ENCODE peak calls at places on chromosomes 2 and 18, in eight cellular contexts. Y, F, N, M, C, U, O and R are unnamed samples.

GRCh38 chr2:17388790-17389189 is 129.4 kb downstream of the RAD51AP2 start:
- DNase-seq in M (no peak), C (peak), F (no peak), O (no peak), U (no peak), Y (no peak), N (no peak), R (no peak)

GRCh38 chr2:176132397-176133086 is 3.0 kb downstream of the HOXD8 start:
- DNase-seq in M (no peak), O (no peak), N (no peak), Y (no peak), F (peak), C (peak), U (no peak), R (no peak)

GRCh38 chr2:215635788-215636139 is 199.9 kb upstream of the FN1 start:
- DNase-seq in F (no peak), C (peak), U (no peak), N (no peak), Y (peak), O (no peak), M (peak), R (no peak)

GRCh38 chr2:4174796-4175195 is 471.4 kb downstream of the DCDC2C start:
- DNase-seq in M (no peak), C (peak), Y (no peak), N (no peak), F (no peak), O (no peak), U (no peak), R (no peak)

GRCh38 chr2:61632276-61633169 is 94.4 kb upstream of the XPO1 start:
- DNase-seq in F (peak), M (no peak), N (no peak), Y (peak), C (no peak), O (no peak), U (no peak), R (no peak)

GRCh38 chr2:58432491-58433166 is 191.5 kb upstream of the FANCL start:
- DNase-seq in M (peak), N (peak), U (no peak), O (no peak), F (peak), C (no peak), Y (no peak), R (no peak)

GRCh38 chr2:20584637-20585321 is 66.1 kb downstream of the HS1BP3 start:
- DNase-seq in U (peak), M (peak), F (peak), C (peak), N (peak), O (no peak), Y (peak), R (peak)

GRCh38 chr18:39209173-39209572 is 1643.6 kb upstream of the CELF4 start:
- DNase-seq in C (no peak), F (no peak), M (no peak), O (no peak), N (no peak), Y (no peak), U (no peak), R (no peak)

GRCh38 chr2:162244559-162245031 is 1.4 kb upstream of the FAP start:
- DNase-seq in M (no peak), N (peak), U (peak), Y (peak), F (no peak), O (no peak), C (peak), R (no peak)

GRCh38 chr2:232927793-232928563 is 57.9 kb downstream of the SNORC start:
- DNase-seq in M (no peak), N (peak), F (no peak), O (no peak), C (no peak), Y (no peak), U (no peak), R (no peak)

GRCh38 chr2:69753659-69754350 is 11.9 kb downstream of the ANXA4 start:
- DNase-seq in N (no peak), M (no peak), Y (no peak), U (no peak), F (no peak), C (no peak), O (no peak), R (no peak)

GRCh38 chr2:120710256-120710655 is 25.4 kb upstream of the GLI2 start:
- DNase-seq in M (no peak), U (no peak), C (peak), O (no peak), Y (no peak), N (no peak), F (peak), R (no peak)

GRCh38 chr18:34493566-34494358 is 216.3 kb upstream of the DTNA start:
- DNase-seq in Y (peak), C (no peak), M (peak), N (peak), U (no peak), F (peak), O (peak), R (no peak)

GRCh38 chr2:237160271-237160934 is 74.7 kb downstream of the COPS8 start:
- DNase-seq in O (no peak), N (no peak), C (no peak), Y (no peak), M (no peak), F (no peak), U (no peak), R (no peak)

GRCh38 chr2:238281826-238282480 is 6.5 kb downstream of the PER2 start:
- DNase-seq in C (no peak), Y (no peak), M (no peak), O (no peak), U (no peak), N (no peak), F (no peak), R (no peak)

GRCh38 chr18:1760901-1761300 is 810.4 kb downstream of the METTL4 start:
- DNase-seq in O (no peak), C (no peak), Y (no peak), M (no peak), N (no peak), F (no peak), U (no peak), R (no peak)

GRCh38 chr2:9844581-9844980 is 1.3 kb downstream of the TAF1B start:
- DNase-seq in F (no peak), O (no peak), N (no peak), Y (peak), M (no peak), C (peak), U (no peak), R (no peak)

GRCh38 chr18:5415665-5416064 is 120.1 kb upstream of the ZBTB14 start:
- DNase-seq in F (no peak), Y (no peak), N (no peak), C (no peak), M (no peak), U (no peak), O (no peak), R (no peak)

GRCh38 chr18:61546598-61546997 is 213.4 kb downstream of the CDH20 start:
- DNase-seq in O (no peak), C (peak), F (no peak), U (peak), M (no peak), Y (peak), N (peak), R (no peak)

GRCh38 chr2:108923019-108923700 is 65.9 kb downstream of the EDAR start:
- DNase-seq in M (no peak), F (peak), O (no peak), N (no peak), U (peak), C (no peak), Y (no peak), R (peak)

GRCh38 chr2:161172901-161173540 is 12.8 kb downstream of the TANK start:
- DNase-seq in Y (no peak), N (no peak), U (no peak), O (no peak), C (no peak), F (no peak), M (no peak), R (no peak)

GRCh38 chr18:74825460-74825859 is 227.8 kb downstream of the ZNF407 start:
- DNase-seq in M (no peak), O (no peak), C (no peak), U (no peak), N (no peak), Y (no peak), F (no peak), R (no peak)

GRCh38 chr18:48136544-48137353 is 206.3 kb upstream of the SMAD2 start:
- DNase-seq in N (peak), C (no peak), M (no peak), Y (no peak), O (no peak), U (no peak), F (peak), R (peak)

GRCh38 chr18:21742323-21742687 is 1.7 kb downstream of the MIB1 start:
- DNase-seq in Y (peak), U (no peak), N (peak), C (peak), M (peak), O (no peak), F (no peak), R (no peak)

GRCh38 chr2:196821195-196821594 is 12.0 kb upstream of the C2orf66 start:
- DNase-seq in N (no peak), O (no peak), M (no peak), C (peak), F (no peak), Y (peak), U (no peak), R (no peak)

GRCh38 chr2:121382744-121383143 is 97.7 kb upstream of the TFCP2L1 start:
- DNase-seq in C (no peak), N (no peak), Y (no peak), U (no peak), F (peak), O (no peak), M (peak), R (no peak)

GRCh38 chr2:142877265-142877756 is at the start of gene KYNU:
- DNase-seq in F (no peak), U (no peak), C (peak), N (peak), M (no peak), Y (peak), O (no peak), R (no peak)

GRCh38 chr2:234195516-234195915 is 145.0 kb downstream of the SPP2 start:
- DNase-seq in Y (no peak), F (no peak), C (no peak), M (no peak), N (no peak), O (no peak), U (no peak), R (no peak)

GRCh38 chr18:76394780-76395476 is 100.1 kb downstream of the ZNF516 start:
- DNase-seq in M (no peak), C (peak), N (no peak), Y (no peak), O (no peak), U (no peak), F (no peak), R (no peak)

GRCh38 chr18:67951166-67951565 is 434.6 kb upstream of the DSEL start:
- DNase-seq in C (no peak), F (no peak), O (no peak), U (no peak), Y (peak), N (no peak), M (no peak), R (no peak)

GRCh38 chr2:210954508-210954907 is 398.1 kb downstream of the CPS1 start:
- DNase-seq in M (no peak), C (no peak), N (no peak), Y (no peak), U (no peak), F (no peak), O (no peak), R (no peak)

GRCh38 chr18:69626643-69627242 is 226.1 kb downstream of the DOK6 start:
- DNase-seq in N (no peak), F (no peak), C (no peak), O (no peak), Y (no peak), U (no peak), M (no peak), R (no peak)

GRCh38 chr2:238159676-238160205 is 971 bp downstream of the ERFE start:
- DNase-seq in M (no peak), C (no peak), Y (no peak), N (no peak), U (no peak), O (peak), F (peak), R (no peak)

GRCh38 chr2:60148717-60149116 is 404.7 kb downstream of the BCL11A start:
- DNase-seq in U (no peak), F (no peak), Y (no peak), N (no peak), O (no peak), C (no peak), M (no peak), R (no peak)

DNA sequence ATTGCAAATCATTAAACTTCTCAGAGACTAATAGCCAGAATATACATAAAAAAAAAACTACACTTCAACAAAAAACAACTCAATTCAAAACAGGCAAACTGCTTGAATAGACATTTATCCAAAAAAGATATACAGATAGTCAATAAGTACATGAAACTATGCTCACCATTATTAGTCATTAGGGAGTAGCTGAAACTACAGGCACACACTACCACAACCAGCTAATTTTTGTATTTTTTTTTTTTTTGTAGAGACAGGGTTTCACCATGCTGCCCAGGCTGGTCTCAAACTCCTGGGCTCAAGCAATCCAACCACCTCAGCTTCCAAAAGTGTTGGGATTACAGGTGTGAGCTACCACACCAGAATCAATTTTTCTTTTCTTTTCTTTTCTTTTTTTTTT is 16.9 kb downstream of the RPRD1A start:
- DNase-seq in M (no peak), O (no peak), N (no peak), F (no peak), C (no peak), U (no peak), Y (no peak), R (no peak)
- H3K4me3 ChIP-seq in M (no peak), O (no peak), N (no peak), F (no peak), C (no peak), U (no peak), Y (no peak), R (no peak)

GRCh38 chr2:241014764-241015163 is 16.3 kb downstream of the SNED1 start:
- DNase-seq in C (no peak), U (no peak), F (no peak), Y (no peak), N (no peak), O (no peak), M (no peak), R (peak)

GRCh38 chr2:241011296-241011600 is 12.8 kb downstream of the SNED1 start:
- DNase-seq in U (no peak), N (peak), Y (no peak), O (no peak), F (peak), C (no peak), M (no peak), R (peak)

GRCh38 chr2:241015439-241015838 is 17.0 kb downstream of the SNED1 start:
- DNase-seq in C (no peak), Y (no peak), N (no peak), M (no peak), U (no peak), O (no peak), F (peak), R (peak)

GRCh38 chr2:241011751-241012510 is 13.5 kb downstream of the SNED1 start:
- DNase-seq in U (no peak), Y (no peak), O (no peak), N (peak), C (no peak), M (no peak), F (peak), R (peak)

GRCh38 chr2:241014224-241014623 is 15.8 kb downstream of the SNED1 start:
- DNase-seq in C (no peak), O (no peak), Y (no peak), N (no peak), U (no peak), F (no peak), M (no peak), R (no peak)
- H3K4me3 ChIP-seq in C (no peak), O (no peak), Y (no peak), N (no peak), U (no peak), F (no peak), M (no peak), R (no peak)

GRCh38 chr18:63158676-63159291 is 160.8 kb downstream of the BCL2 start:
- DNase-seq in F (no peak), U (no peak), N (no peak), C (no peak), M (no peak), Y (no peak), O (no peak), R (no peak)
- H3K4me3 ChIP-seq in F (no peak), U (no peak), N (no peak), C (no peak), M (no peak), Y (no peak), O (no peak), R (no peak)

DNA sequence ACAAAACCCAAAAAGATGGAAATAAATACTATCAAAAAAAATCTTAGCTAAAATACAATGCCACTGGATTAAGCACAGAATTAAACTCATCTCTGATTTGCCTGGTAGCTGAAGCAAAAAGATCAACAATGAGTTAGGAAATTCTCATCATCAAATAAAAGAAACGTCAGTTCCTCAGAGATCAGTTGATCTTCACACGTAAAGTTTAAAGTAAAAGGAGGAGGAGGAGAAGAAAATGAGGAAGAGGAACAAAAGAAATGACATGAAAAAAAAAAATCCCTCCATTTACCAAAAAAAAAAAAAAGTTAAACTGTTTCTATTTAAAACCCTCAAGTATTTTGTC is 22.6 kb downstream of the KLF7 start:
- DNase-seq in M (no peak), U (no peak), O (no peak), F (no peak), N (no peak), Y (no peak), C (no peak), R (no peak)
- H3K4me3 ChIP-seq in M (no peak), U (no peak), O (peak), F (peak), N (no peak), Y (peak), C (no peak), R (no peak)

GRCh38 chr2:55112229-55113016 is 62.2 kb upstream of the RTN4 start:
- DNase-seq in M (no peak), F (no peak), Y (peak), C (peak), N (peak), U (no peak), O (peak), R (no peak)

GRCh38 chr2:55113976-55114564 is 63.8 kb upstream of the RTN4 start:
- DNase-seq in M (no peak), C (no peak), Y (no peak), U (no peak), F (no peak), N (peak), O (no peak), R (no peak)

GRCh38 chr2:55116598-55116964 is 66.3 kb upstream of the RTN4 start:
- DNase-seq in C (no peak), M (no peak), U (no peak), N (no peak), F (no peak), Y (no peak), O (no peak), R (no peak)

GRCh38 chr2:55115795-55116597 is 65.7 kb upstream of the RTN4 start:
- DNase-seq in F (no peak), C (peak), N (no peak), Y (peak), M (peak), U (peak), O (no peak), R (no peak)

DNA sequence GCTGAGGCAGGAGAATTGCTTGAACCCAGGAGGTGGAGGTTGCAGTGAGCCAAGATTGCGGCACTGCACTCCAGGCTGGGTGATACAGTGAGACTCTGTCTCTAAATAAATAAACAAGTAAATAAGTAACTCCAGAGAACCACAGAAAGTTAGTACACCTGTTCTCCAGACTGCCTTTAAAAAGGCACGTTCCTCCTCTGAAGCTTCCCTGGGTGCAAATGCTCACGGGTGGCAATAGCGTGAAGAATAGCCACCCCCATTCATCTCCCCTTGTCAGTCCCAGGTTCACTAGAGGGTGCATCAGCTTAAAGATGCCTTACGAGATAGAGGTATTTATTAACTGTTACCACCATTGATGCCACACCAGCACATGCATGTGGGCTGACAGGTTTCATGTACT is 64.3 kb upstream of the RTN4 start:
- DNase-seq in U (no peak), C (no peak), O (no peak), F (no peak), N (no peak), Y (no peak), M (no peak), R (no peak)
- H3K4me3 ChIP-seq in U (no peak), C (no peak), O (no peak), F (no peak), N (no peak), Y (no peak), M (no peak), R (no peak)

DNA sequence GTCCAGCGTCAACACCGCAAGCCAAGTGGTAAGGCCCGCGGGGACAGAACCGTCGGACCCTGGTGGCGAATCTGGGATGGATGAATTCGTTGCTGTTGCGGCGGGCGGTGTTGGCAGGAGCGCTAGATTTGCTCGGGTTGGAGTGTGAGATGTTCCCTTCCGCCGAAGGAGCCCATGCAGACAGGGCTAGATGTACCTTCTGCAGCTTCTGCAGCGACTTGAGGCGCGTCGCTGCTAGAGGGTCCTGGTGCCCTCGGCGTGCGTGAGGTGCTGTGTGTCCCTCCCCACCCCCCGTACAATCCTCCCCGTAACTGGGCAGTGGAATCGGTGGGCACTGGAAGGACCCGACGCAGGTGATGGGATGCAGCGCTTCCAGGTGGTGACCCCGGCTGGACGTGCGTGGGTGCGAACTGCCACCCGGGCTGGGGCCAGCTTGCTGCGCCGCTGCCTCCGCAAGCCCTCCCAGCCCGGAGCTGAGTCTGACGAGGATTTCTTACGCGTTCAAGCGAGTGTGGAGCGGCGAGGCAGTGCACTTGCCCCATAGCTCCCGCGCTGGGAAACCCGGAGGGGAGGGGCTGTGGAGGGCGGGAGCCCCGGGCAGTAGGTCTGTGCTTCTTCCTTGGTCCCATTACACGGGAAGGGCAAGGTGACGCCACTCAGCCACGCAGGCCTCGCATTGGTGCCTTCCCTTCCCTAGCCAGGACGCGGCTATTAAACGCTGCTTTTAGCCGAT is 34.3 kb downstream of the CHRNA1 start:
- DNase-seq in N (peak), C (peak), Y (peak), U (no peak), M (peak), F (peak), O (no peak), R (no peak)
- H3K4me3 ChIP-seq in N (peak), C (peak), Y (peak), U (no peak), M (peak), F (peak), O (peak), R (peak)

GRCh38 chr2:136031716-136032115 is 46.3 kb upstream of the DARS1 start:
- DNase-seq in N (no peak), U (no peak), O (no peak), F (no peak), M (no peak), Y (no peak), C (no peak), R (no peak)
- H3K4me3 ChIP-seq in N (no peak), U (no peak), O (no peak), F (no peak), M (no peak), Y (no peak), C (no peak), R (no peak)